ENCODE peak calls at places on chromosomes 12 and 14, in nine cellular contexts. One of them, this sample, is unnamed.

GRCh38 chr14:104352493-104353220 is 214.3 kb downstream of the KIF26A start:
- DNase-seq in PC-9: no peak
- DNase-seq in heart left ventricle: no peak
- DNase-seq in A549: no peak
- DNase-seq in nephron progenitor cell: no peak
- DNase-seq in left ventricle myocardium inferior: no peak
- DNase-seq in body of pancreas: no peak
- DNase-seq in B cell: no peak
- DNase-seq in GM20000: no peak
- DNase-seq in this sample: no peak

GRCh38 chr12:120784804-120785203 is 59.2 kb downstream of the ACADS start:
- DNase-seq in heart left ventricle: no peak
- DNase-seq in nephron progenitor cell: no peak
- DNase-seq in A549: no peak
- DNase-seq in left ventricle myocardium inferior: no peak
- DNase-seq in B cell: no peak
- DNase-seq in PC-9: no peak
- DNase-seq in GM20000: no peak
- DNase-seq in body of pancreas: no peak
- DNase-seq in this sample: no peak

GRCh38 chr12:93851245-93851665 is 174.1 kb downstream of the CRADD start:
- DNase-seq in B cell: no peak
- DNase-seq in GM20000: no peak
- DNase-seq in A549: no peak
- DNase-seq in body of pancreas: no peak
- DNase-seq in nephron progenitor cell: no peak
- DNase-seq in PC-9: no peak
- DNase-seq in heart left ventricle: no peak
- DNase-seq in left ventricle myocardium inferior: no peak
- DNase-seq in this sample: no peak

GRCh38 chr14:52802597-52802996 is 11.2 kb upstream of the GNPNAT1 start:
- DNase-seq in PC-9: no peak
- DNase-seq in nephron progenitor cell: no peak
- DNase-seq in heart left ventricle: no peak
- DNase-seq in left ventricle myocardium inferior: no peak
- DNase-seq in A549: no peak
- DNase-seq in B cell: no peak
- DNase-seq in body of pancreas: no peak
- DNase-seq in GM20000: no peak
- DNase-seq in this sample: peak; percentile 34

GRCh38 chr12:55930771-55931316 is at the start of gene DGKA:
- DNase-seq in body of pancreas: peak; percentile 36
- DNase-seq in A549: peak; percentile 71
- DNase-seq in PC-9: peak; percentile 59
- DNase-seq in B cell: peak; percentile 55
- DNase-seq in left ventricle myocardium inferior: peak; percentile 25
- DNase-seq in nephron progenitor cell: peak; percentile 20
- DNase-seq in GM20000: peak; percentile 83
- DNase-seq in heart left ventricle: peak; percentile 41
- DNase-seq in this sample: peak; percentile 82

GRCh38 chr12:26113194-26113654 is 11.6 kb downstream of the BHLHE41 start:
- DNase-seq in GM20000: no peak
- DNase-seq in body of pancreas: peak; percentile 38
- DNase-seq in B cell: no peak
- DNase-seq in nephron progenitor cell: no peak
- DNase-seq in heart left ventricle: peak; percentile 38
- DNase-seq in PC-9: peak; percentile 52
- DNase-seq in A549: no peak
- DNase-seq in left ventricle myocardium inferior: no peak
- DNase-seq in this sample: peak; percentile 11

GRCh38 chr12:55829967-55830600 is 697 bp upstream of the DNAJC14 start:
- DNase-seq in left ventricle myocardium inferior: peak; percentile 57
- DNase-seq in B cell: peak; percentile 45
- DNase-seq in PC-9: no peak
- DNase-seq in heart left ventricle: peak; percentile 62
- DNase-seq in GM20000: peak; percentile 41
- DNase-seq in nephron progenitor cell: peak; percentile 58
- DNase-seq in A549: peak; percentile 28
- DNase-seq in body of pancreas: peak; percentile 69
- DNase-seq in this sample: peak; percentile 13

GRCh38 chr12:122602456-122602855 is 75.4 kb downstream of the KNTC1 start:
- DNase-seq in PC-9: no peak
- DNase-seq in heart left ventricle: no peak
- DNase-seq in left ventricle myocardium inferior: no peak
- DNase-seq in body of pancreas: no peak
- DNase-seq in nephron progenitor cell: no peak
- DNase-seq in A549: no peak
- DNase-seq in B cell: no peak
- DNase-seq in GM20000: no peak
- DNase-seq in this sample: no peak

GRCh38 chr14:64680013-64680674 is 24.1 kb upstream of the PLEKHG3 start:
- DNase-seq in B cell: no peak
- DNase-seq in nephron progenitor cell: peak; percentile 31
- DNase-seq in left ventricle myocardium inferior: no peak
- DNase-seq in body of pancreas: no peak
- DNase-seq in GM20000: no peak
- DNase-seq in PC-9: peak; percentile 55
- DNase-seq in heart left ventricle: no peak
- DNase-seq in A549: no peak
- DNase-seq in this sample: peak; percentile 96

GRCh38 chr12:57771271-57771872 is 533 bp downstream of the METTL1 start:
- DNase-seq in A549: peak; percentile 95
- DNase-seq in body of pancreas: peak; percentile 85
- DNase-seq in nephron progenitor cell: peak; percentile 88
- DNase-seq in left ventricle myocardium inferior: peak; percentile 86
- DNase-seq in heart left ventricle: peak; percentile 87
- DNase-seq in GM20000: peak; percentile 90
- DNase-seq in B cell: peak; percentile 86
- DNase-seq in PC-9: peak; percentile 80
- DNase-seq in this sample: peak; percentile 95

GRCh38 chr12:121804417-121805111 is 755 bp downstream of the SETD1B start:
- DNase-seq in body of pancreas: peak; percentile 34
- DNase-seq in GM20000: peak; percentile 69
- DNase-seq in A549: no peak
- DNase-seq in nephron progenitor cell: peak; percentile 46
- DNase-seq in B cell: peak; percentile 84
- DNase-seq in heart left ventricle: no peak
- DNase-seq in PC-9: no peak
- DNase-seq in left ventricle myocardium inferior: peak; percentile 38
- DNase-seq in this sample: peak; percentile 28

GRCh38 chr12:95116773-95117172 is 43.4 kb upstream of the NR2C1 start:
- DNase-seq in GM20000: no peak
- DNase-seq in nephron progenitor cell: no peak
- DNase-seq in heart left ventricle: no peak
- DNase-seq in B cell: no peak
- DNase-seq in left ventricle myocardium inferior: no peak
- DNase-seq in A549: peak; percentile 36
- DNase-seq in PC-9: peak; percentile 94
- DNase-seq in body of pancreas: no peak
- DNase-seq in this sample: peak; percentile 86

GRCh38 chr14:58955294-58955821 is 233.1 kb upstream of the DAAM1 start:
- DNase-seq in nephron progenitor cell: no peak
- DNase-seq in heart left ventricle: no peak
- DNase-seq in left ventricle myocardium inferior: no peak
- DNase-seq in PC-9: no peak
- DNase-seq in A549: no peak
- DNase-seq in body of pancreas: no peak
- DNase-seq in B cell: no peak
- DNase-seq in GM20000: peak; percentile 20
- DNase-seq in this sample: no peak

GRCh38 chr12:123696641-123697040 is 15.5 kb upstream of the ATP6V0A2 start:
- DNase-seq in body of pancreas: no peak
- DNase-seq in PC-9: peak; percentile 68
- DNase-seq in GM20000: no peak
- DNase-seq in heart left ventricle: no peak
- DNase-seq in left ventricle myocardium inferior: no peak
- DNase-seq in nephron progenitor cell: no peak
- DNase-seq in A549: no peak
- DNase-seq in B cell: no peak
- DNase-seq in this sample: no peak

DNA sequence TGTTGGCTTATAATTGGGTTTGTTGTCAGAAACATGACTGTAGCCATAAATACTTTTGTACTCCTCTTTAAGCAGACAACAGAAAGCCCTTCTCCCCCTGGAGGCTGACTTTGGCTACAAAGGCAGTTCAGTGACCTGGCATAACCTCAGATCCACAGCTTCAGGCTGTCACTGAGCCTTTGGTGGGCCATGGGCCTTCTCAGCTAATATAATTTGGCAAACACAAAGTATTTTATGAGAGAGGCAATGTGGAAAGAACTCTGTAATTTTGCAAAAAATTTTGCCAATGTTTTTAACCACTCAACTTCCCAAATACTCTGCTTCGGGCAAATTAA is 15.5 kb upstream of the MGP start:
- DNase-seq in PC-9: no peak
- DNase-seq in left ventricle myocardium inferior: peak; percentile 35
- DNase-seq in nephron progenitor cell: no peak
- DNase-seq in A549: no peak
- DNase-seq in B cell: no peak
- DNase-seq in GM20000: no peak
- DNase-seq in body of pancreas: no peak
- DNase-seq in heart left ventricle: peak; percentile 56
- DNase-seq in this sample: no peak
- TF ChIP-seq CTCF in PC-9: no peak
- TF ChIP-seq CTCF in left ventricle myocardium inferior: peak; percentile 50
- TF ChIP-seq CTCF in nephron progenitor cell: no peak
- TF ChIP-seq CTCF in A549: no peak
- TF ChIP-seq CTCF in B cell: no peak
- TF ChIP-seq CTCF in GM20000: no peak
- TF ChIP-seq CTCF in body of pancreas: no peak
- TF ChIP-seq CTCF in heart left ventricle: peak; percentile 47
- TF ChIP-seq CTCF in this sample: no peak

GRCh38 chr12:6960291-6961277 is 9.4 kb downstream of the PTPN6 start:
- DNase-seq in body of pancreas: no peak
- DNase-seq in B cell: no peak
- DNase-seq in GM20000: peak; percentile 62
- DNase-seq in left ventricle myocardium inferior: peak; percentile 14
- DNase-seq in PC-9: no peak
- DNase-seq in heart left ventricle: peak; percentile 31
- DNase-seq in nephron progenitor cell: no peak
- DNase-seq in A549: no peak
- DNase-seq in this sample: no peak

GRCh38 chr12:6962285-6963015 is 8.0 kb downstream of the PHB2 start:
- DNase-seq in GM20000: no peak
- DNase-seq in nephron progenitor cell: no peak
- DNase-seq in PC-9: peak; percentile 92
- DNase-seq in A549: no peak
- DNase-seq in body of pancreas: peak; percentile 93
- DNase-seq in B cell: no peak
- DNase-seq in left ventricle myocardium inferior: peak; percentile 13
- DNase-seq in heart left ventricle: peak; percentile 26
- DNase-seq in this sample: no peak

GRCh38 chr12:6963016-6963731 is 7.3 kb downstream of the PHB2 start:
- DNase-seq in GM20000: no peak
- DNase-seq in heart left ventricle: peak; percentile 25
- DNase-seq in PC-9: peak; percentile 89
- DNase-seq in nephron progenitor cell: no peak
- DNase-seq in body of pancreas: peak; percentile 97
- DNase-seq in B cell: no peak
- DNase-seq in A549: no peak
- DNase-seq in left ventricle myocardium inferior: peak; percentile 17
- DNase-seq in this sample: peak; percentile 89

GRCh38 chr12:6961278-6961694 is 9.2 kb downstream of the PHB2 start:
- DNase-seq in body of pancreas: peak; percentile 83
- DNase-seq in heart left ventricle: peak; percentile 59
- DNase-seq in PC-9: peak; percentile 71
- DNase-seq in A549: no peak
- DNase-seq in left ventricle myocardium inferior: peak; percentile 60
- DNase-seq in GM20000: peak; percentile 52
- DNase-seq in nephron progenitor cell: no peak
- DNase-seq in B cell: peak; percentile 82
- DNase-seq in this sample: peak; percentile 83

DNA sequence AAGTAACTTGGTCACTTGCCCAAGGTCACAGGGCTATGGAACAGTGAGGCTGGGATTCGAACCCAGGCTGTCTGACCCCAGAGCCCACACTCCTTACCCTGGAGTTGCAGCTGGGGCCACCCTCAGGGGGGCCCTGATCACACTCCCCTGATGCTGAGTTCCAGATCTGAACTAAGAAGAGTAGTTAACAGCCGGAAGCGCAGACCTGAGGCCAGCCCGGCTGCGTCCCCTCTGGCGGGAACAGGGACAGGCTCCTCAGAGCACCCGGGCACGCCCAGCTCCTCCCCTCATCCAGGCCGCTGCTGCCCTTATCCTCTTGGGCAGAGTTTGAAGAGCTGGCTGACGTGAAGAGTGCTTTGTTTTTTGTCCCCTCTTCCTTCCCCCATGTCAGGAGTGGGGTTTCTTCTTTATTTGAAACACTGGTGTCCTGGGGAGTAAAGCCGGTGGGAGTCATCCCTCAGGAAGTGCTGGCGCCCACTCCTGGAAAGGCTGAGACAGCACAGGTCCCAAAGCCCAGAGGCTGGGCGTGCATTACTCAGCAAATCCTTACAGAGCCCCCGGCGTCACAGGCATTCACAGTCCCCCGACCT is 8.7 kb downstream of the PHB2 start:
- DNase-seq in B cell: peak; percentile 60
- DNase-seq in GM20000: peak; percentile 68
- DNase-seq in left ventricle myocardium inferior: peak; percentile 53
- DNase-seq in nephron progenitor cell: peak; percentile 66
- DNase-seq in body of pancreas: peak; percentile 75
- DNase-seq in A549: peak; percentile 85
- DNase-seq in heart left ventricle: peak; percentile 81
- DNase-seq in PC-9: no peak
- DNase-seq in this sample: peak; percentile 83
- TF ChIP-seq CTCF in B cell: no peak
- TF ChIP-seq CTCF in GM20000: peak; percentile 40
- TF ChIP-seq CTCF in left ventricle myocardium inferior: peak; percentile 52
- TF ChIP-seq CTCF in nephron progenitor cell: peak; percentile 52
- TF ChIP-seq CTCF in body of pancreas: peak; percentile 54
- TF ChIP-seq CTCF in A549: peak; percentile 61
- TF ChIP-seq CTCF in heart left ventricle: peak; percentile 56
- TF ChIP-seq CTCF in PC-9: peak; percentile 75
- TF ChIP-seq CTCF in this sample: peak; percentile 53

DNA sequence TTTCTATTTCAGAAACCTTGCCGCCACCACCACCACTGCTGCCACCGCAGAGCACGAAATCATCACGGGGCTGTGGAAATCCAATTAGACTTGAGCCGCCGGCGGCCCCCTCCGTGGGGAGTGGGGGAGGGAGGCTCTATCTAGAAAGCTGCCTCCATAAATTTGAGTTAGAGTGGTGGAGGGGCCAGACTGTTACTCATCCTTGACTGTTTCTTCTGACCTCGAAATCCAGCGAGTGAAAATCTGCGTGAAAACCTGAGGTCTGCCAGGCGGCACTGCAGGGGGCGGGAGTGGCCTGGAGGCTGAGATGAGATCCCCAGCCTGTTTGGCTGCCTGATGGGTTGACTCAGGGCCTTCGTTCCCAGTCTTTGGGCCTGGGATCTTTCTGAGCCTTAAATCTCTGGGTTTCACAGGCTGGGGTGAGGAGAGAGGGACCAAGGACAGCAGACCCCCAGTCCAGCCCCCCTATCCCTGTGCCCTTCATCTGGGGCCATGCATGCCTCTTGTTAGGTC is 29.9 kb downstream of the TSPAN9 start:
- DNase-seq in body of pancreas: no peak
- DNase-seq in PC-9: no peak
- DNase-seq in B cell: no peak
- DNase-seq in GM20000: no peak
- DNase-seq in A549: no peak
- DNase-seq in left ventricle myocardium inferior: no peak
- DNase-seq in nephron progenitor cell: peak; percentile 39
- DNase-seq in heart left ventricle: no peak
- DNase-seq in this sample: peak; percentile 69
- TF ChIP-seq CTCF in body of pancreas: no peak
- TF ChIP-seq CTCF in PC-9: no peak
- TF ChIP-seq CTCF in B cell: no peak
- TF ChIP-seq CTCF in GM20000: no peak
- TF ChIP-seq CTCF in A549: no peak
- TF ChIP-seq CTCF in left ventricle myocardium inferior: no peak
- TF ChIP-seq CTCF in nephron progenitor cell: no peak
- TF ChIP-seq CTCF in heart left ventricle: no peak
- TF ChIP-seq CTCF in this sample: no peak

GRCh38 chr12:23559268-23559753 is 390.2 kb downstream of the SOX5 start:
- DNase-seq in left ventricle myocardium inferior: no peak
- DNase-seq in B cell: no peak
- DNase-seq in heart left ventricle: no peak
- DNase-seq in A549: no peak
- DNase-seq in GM20000: no peak
- DNase-seq in body of pancreas: no peak
- DNase-seq in nephron progenitor cell: no peak
- DNase-seq in PC-9: no peak
- DNase-seq in this sample: no peak
- TF ChIP-seq CTCF in left ventricle myocardium inferior: no peak
- TF ChIP-seq CTCF in B cell: no peak
- TF ChIP-seq CTCF in heart left ventricle: no peak
- TF ChIP-seq CTCF in A549: no peak
- TF ChIP-seq CTCF in GM20000: no peak
- TF ChIP-seq CTCF in body of pancreas: no peak
- TF ChIP-seq CTCF in nephron progenitor cell: no peak
- TF ChIP-seq CTCF in PC-9: no peak
- TF ChIP-seq CTCF in this sample: no peak